ENCODE peak calls at places on chromosomes 16 and 17, in ten cellular contexts. V is ELF-1; T is GM03348; I is T-helper 9 cell; O is GM04504; B is non-pigmented ciliary epithelial cell; K is activated CD4-positive, CD25-positive, alpha-beta regulatory T cell; S is stimulated activated CD4-positive, alpha-beta T cell treated with anti-CD3 and anti-CD28 coated beads, Interleukin-1b, Interleukin-23, amount 100 ng/mL, for 1 hour; Z is HT1080; D is activated naive CD8-positive, alpha-beta T cell treated with anti-CD3 and anti-CD28 coated beads, Interleukin-2, amount 50 U/mL, for 16 hours. E is an unnamed sample.

GRCh38 chr16:53484542-53484941 is 18.5 kb downstream of the AKTIP start:
- DNase-seq in I (no peak), O (no peak), D (no peak), T (no peak), V (no peak), K (no peak), B (no peak), Z (no peak), S (no peak), E (no peak)

GRCh38 chr17:37081287-37081686 is 132.5 kb downstream of the AATF start:
- DNase-seq in T (no peak), S (no peak), K (no peak), I (no peak), B (no peak), D (no peak), O (no peak), Z (peak), V (no peak), E (no peak)

GRCh38 chr17:45409659-45410076 is 23.0 kb downstream of the ARHGAP27 start:
- DNase-seq in V (no peak), D (no peak), T (no peak), K (no peak), S (no peak), O (no peak), B (no peak), I (no peak), Z (no peak), E (no peak)

GRCh38 chr16:52095466-52095865 is 451.5 kb downstream of the TOX3 start:
- DNase-seq in S (no peak), O (no peak), T (no peak), D (no peak), Z (no peak), I (no peak), V (no peak), B (no peak), K (no peak), E (no peak)

GRCh38 chr17:17061516-17061915 is 19.3 kb downstream of the MPRIP start:
- DNase-seq in V (no peak), T (no peak), K (no peak), Z (no peak), I (no peak), B (no peak), O (no peak), S (no peak), D (no peak), E (no peak)

GRCh38 chr17:49546546-49547535 is 28.8 kb upstream of the NXPH3 start:
- DNase-seq in O (no peak), T (no peak), I (no peak), B (no peak), S (no peak), K (no peak), Z (no peak), V (no peak), D (no peak), E (no peak)

GRCh38 chr17:17130077-17130844 is 75.9 kb downstream of the PLD6 start:
- DNase-seq in B (no peak), Z (no peak), D (no peak), T (no peak), I (no peak), S (no peak), K (no peak), V (no peak), O (no peak), E (no peak)

GRCh38 chr17:56754523-56755208 is 79.1 kb downstream of the C17orf67 start:
- DNase-seq in Z (peak), I (no peak), O (peak), V (peak), S (no peak), T (peak), B (no peak), D (no peak), K (no peak), E (peak)

GRCh38 chr17:9645858-9646555 is 690 bp downstream of the USP43 start:
- DNase-seq in D (no peak), V (peak), B (no peak), O (no peak), Z (no peak), T (peak), S (no peak), K (no peak), I (no peak), E (peak)

GRCh38 chr17:40224707-40225092 is 5.6 kb downstream of the WIPF2 start:
- DNase-seq in T (peak), B (no peak), K (no peak), S (no peak), V (no peak), Z (no peak), I (no peak), O (no peak), D (no peak), E (peak)

GRCh38 chr16:53946745-53947386 is 242.9 kb downstream of the FTO start:
- DNase-seq in D (no peak), S (no peak), K (no peak), T (no peak), V (no peak), B (no peak), Z (no peak), I (no peak), O (no peak), E (no peak)

GRCh38 chr17:82237083-82237745 is 8.4 kb downstream of the SLC16A3 start:
- DNase-seq in V (peak), S (no peak), O (no peak), K (no peak), D (no peak), Z (no peak), B (no peak), I (no peak), T (no peak), E (no peak)

GRCh38 chr17:80264048-80264792 is 3.6 kb downstream of the RNF213 start:
- DNase-seq in I (no peak), T (no peak), Z (no peak), K (peak), D (peak), S (no peak), V (no peak), O (no peak), B (no peak), E (no peak)

GRCh38 chr16:21084631-21085235 is 65.9 kb downstream of the DNAH3 start:
- DNase-seq in O (no peak), D (no peak), I (no peak), Z (no peak), T (no peak), S (no peak), B (no peak), V (no peak), K (no peak), E (no peak)

GRCh38 chr16:4404247-4404966 is 12.0 kb downstream of the CORO7 start:
- DNase-seq in D (no peak), K (no peak), O (no peak), T (peak), S (no peak), Z (peak), I (peak), V (peak), B (no peak), E (peak)

GRCh38 chr17:47993031-47993546 is 22.2 kb downstream of the CDK5RAP3 start:
- DNase-seq in I (no peak), D (no peak), T (no peak), O (no peak), V (no peak), Z (no peak), S (no peak), B (no peak), K (no peak), E (no peak)

GRCh38 chr16:48218473-48218872 is 25.6 kb upstream of the LONP2 start:
- DNase-seq in Z (no peak), K (no peak), S (no peak), B (no peak), I (no peak), D (no peak), O (no peak), T (no peak), V (no peak), E (no peak)

GRCh38 chr16:56321571-56321970 is 103.8 kb downstream of the AMFR start:
- DNase-seq in B (no peak), K (no peak), O (no peak), S (no peak), Z (no peak), D (no peak), V (no peak), I (no peak), T (no peak), E (no peak)

GRCh38 chr17:4301066-4301465 is 37.3 kb upstream of the ANKFY1 start:
- DNase-seq in B (no peak), V (no peak), I (no peak), K (no peak), Z (no peak), D (no peak), S (no peak), T (no peak), O (no peak), E (no peak)

GRCh38 chr16:27749547-27749875 is 199.6 kb downstream of the KATNIP start:
- DNase-seq in S (no peak), O (no peak), D (no peak), Z (no peak), V (no peak), I (no peak), T (no peak), B (no peak), K (no peak), E (no peak)

GRCh38 chr17:82235775-82236141 is 6.9 kb downstream of the SLC16A3 start:
- DNase-seq in D (no peak), B (no peak), T (no peak), O (no peak), K (no peak), V (no peak), Z (no peak), I (no peak), S (no peak), E (no peak)

GRCh38 chr17:7589204-7589868 is 558 bp downstream of the SOX15 start:
- DNase-seq in T (peak), Z (no peak), V (peak), S (no peak), B (no peak), O (peak), K (peak), D (no peak), I (peak), E (peak)

GRCh38 chr16:87043273-87044030 is 273.7 kb downstream of the C16orf95 start:
- DNase-seq in I (no peak), T (no peak), B (no peak), S (no peak), K (no peak), V (no peak), Z (no peak), D (no peak), O (no peak), E (peak)

GRCh38 chr16:11557811-11558210 is 28.9 kb downstream of the LITAF start:
- DNase-seq in D (no peak), T (no peak), Z (no peak), B (no peak), O (no peak), V (no peak), I (no peak), S (no peak), K (no peak), E (no peak)

GRCh38 chr17:2950846-2951245 is 112.6 kb downstream of the OR1D5 start:
- DNase-seq in K (no peak), D (no peak), B (no peak), Z (no peak), V (no peak), S (no peak), I (no peak), O (no peak), T (no peak), E (no peak)

GRCh38 chr17:39928868-39929651 is 1.5 kb downstream of the LRRC3C start:
- DNase-seq in K (no peak), Z (peak), O (peak), S (no peak), B (peak), D (no peak), V (no peak), T (peak), I (no peak), E (peak)